ENCODE peak calls at places on chromosomes 1 and 21, in eight cellular contexts. C, H, Q, D, G, R, V and Y are unnamed samples.
A peak's percentile ranks its signal among the peaks of the same experiment; 100 is the strongest.

GRCh38 chr1:45407888-45408287 is 67.6 kb upstream of the MUTYH start:
- DNase-seq in H (no peak), V (no peak), C (no peak), G (no peak), Q (no peak), D (no peak), R (no peak), Y (no peak)

GRCh38 chr1:9112961-9113880 is 15.7 kb downstream of the GPR157 start:
- DNase-seq in G (no peak), H (no peak), C (no peak), R (no peak), Q (no peak), V (no peak), D (no peak), Y (no peak)

GRCh38 chr1:109350650-109351049 is 43.8 kb upstream of the MYBPHL start:
- DNase-seq in Q (no peak), V (peak; percentile 43), D (no peak), H (no peak), G (no peak), R (no peak), C (no peak), Y (no peak)

GRCh38 chr1:223212441-223212840 is 69.4 kb upstream of the TLR5 start:
- DNase-seq in V (no peak), C (no peak), H (no peak), G (no peak), R (no peak), Q (no peak), D (no peak), Y (no peak)

GRCh38 chr1:34869754-34870153 is 10.2 kb upstream of the SMIM12 start:
- DNase-seq in H (no peak), Q (no peak), R (no peak), C (no peak), V (no peak), D (peak; percentile 20), G (no peak), Y (no peak)

GRCh38 chr1:39779137-39779536 is 8.0 kb upstream of the OXCT2 start:
- DNase-seq in D (no peak), G (peak; percentile 54), V (no peak), R (no peak), C (no peak), Q (no peak), H (no peak), Y (no peak)

GRCh38 chr1:245131026-245131393 is 23.8 kb upstream of the KIF26B start:
- DNase-seq in R (no peak), G (no peak), Q (no peak), V (no peak), D (no peak), C (no peak), H (no peak), Y (no peak)

GRCh38 chr21:25881524-25882376 is 147.0 kb downstream of the GABPA start:
- DNase-seq in G (peak; percentile 57), H (peak; percentile 55), V (peak; percentile 64), Q (peak; percentile 35), C (peak; percentile 22), D (peak; percentile 92), R (peak; percentile 67), Y (peak; percentile 60)

GRCh38 chr1:6389971-6390370 is 3.6 kb downstream of the ACOT7 start:
- DNase-seq in D (no peak), Q (no peak), R (no peak), G (no peak), H (no peak), V (no peak), C (no peak), Y (no peak)

GRCh38 chr1:220797553-220797952 is 10.8 kb downstream of the MTARC1 start:
- DNase-seq in D (no peak), G (no peak), Q (no peak), C (no peak), H (no peak), R (no peak), V (no peak), Y (no peak)

GRCh38 chr21:34670220-34670961 is 1.6 kb downstream of the CLIC6 start:
- DNase-seq in R (no peak), H (no peak), G (no peak), V (no peak), D (no peak), Q (no peak), C (peak; percentile 42), Y (peak; percentile 47)

GRCh38 chr1:156656779-156657160 is 14.9 kb downstream of the BCAN start:
- DNase-seq in D (no peak), Q (no peak), G (no peak), H (no peak), C (no peak), V (no peak), R (no peak), Y (no peak)

GRCh38 chr1:40806724-40807675 is 23.4 kb downstream of the KCNQ4 start:
- DNase-seq in Q (no peak), C (no peak), D (no peak), V (no peak), R (no peak), G (no peak), H (no peak), Y (no peak)

GRCh38 chr1:8816306-8816705 is 1.1 kb downstream of the RERE start:
- DNase-seq in D (no peak), H (no peak), Q (no peak), V (no peak), R (no peak), G (no peak), C (no peak), Y (no peak)

GRCh38 chr1:93604411-93604810 is 77.2 kb downstream of the BCAR3 start:
- DNase-seq in C (no peak), D (no peak), R (no peak), G (no peak), H (no peak), V (no peak), Q (no peak), Y (no peak)

GRCh38 chr1:9595156-9595967 is 6.7 kb downstream of the TMEM201 start:
- DNase-seq in H (no peak), C (no peak), Q (no peak), V (no peak), R (no peak), D (no peak), G (no peak), Y (no peak)

GRCh38 chr1:223074427-223074826 is 68.6 kb downstream of the TLR5 start:
- DNase-seq in D (no peak), H (no peak), R (no peak), Q (no peak), C (no peak), G (no peak), V (no peak), Y (no peak)

DNA sequence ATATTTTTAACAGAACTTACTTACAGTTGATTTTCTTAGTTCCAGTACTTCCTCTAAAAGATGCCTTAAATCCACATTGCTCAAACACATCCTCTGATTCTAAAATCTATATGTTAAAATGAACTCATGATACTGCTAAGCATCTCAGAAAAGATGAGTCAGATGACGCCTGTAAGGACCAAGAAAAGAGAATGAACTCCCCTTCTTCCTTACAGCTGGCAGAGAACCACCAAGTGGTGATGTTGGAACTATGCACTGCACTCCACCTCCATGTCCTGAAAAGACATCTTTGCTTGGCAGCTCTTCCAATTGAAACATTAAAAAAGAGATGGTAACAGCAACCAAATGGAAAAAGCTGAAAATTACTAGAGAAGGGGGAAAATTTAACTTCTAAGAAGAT is 648.8 kb downstream of the PTPRC start:
- DNase-seq in R (no peak), V (no peak), C (no peak), G (peak; percentile 18), H (no peak), D (no peak), Q (no peak), Y (no peak)
- TF ChIP-seq CTCF in R (no peak), V (no peak), C (no peak), G (no peak), H (no peak), D (no peak), Q (no peak), Y (no peak)

DNA sequence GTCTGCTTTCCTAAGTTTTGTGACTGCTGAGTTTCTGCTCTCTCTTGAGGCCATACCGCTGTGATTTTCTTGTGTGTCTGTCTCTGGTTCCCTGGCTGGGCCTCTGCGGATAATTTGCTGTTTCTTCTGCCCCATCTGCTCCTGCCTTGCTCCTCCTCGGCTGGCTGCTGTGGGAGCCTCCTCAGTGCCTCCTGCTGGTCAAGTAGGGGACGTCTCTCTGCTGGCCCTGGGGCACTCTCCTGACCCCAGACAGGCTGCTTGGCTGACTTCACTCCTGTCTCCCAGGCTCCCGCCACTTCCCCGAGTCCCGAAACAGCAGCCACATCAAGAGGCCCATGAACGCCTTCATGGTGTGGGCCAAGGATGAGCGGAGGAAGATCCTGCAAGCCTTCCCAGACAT is 28.5 kb downstream of the ETNK2 start:
- DNase-seq in C (no peak), D (no peak), R (no peak), V (no peak), H (no peak), G (peak; percentile 29), Q (no peak), Y (no peak)
- TF ChIP-seq CTCF in C (peak; percentile 52), D (no peak), R (no peak), V (no peak), H (no peak), G (peak; percentile 35), Q (no peak), Y (no peak)

DNA sequence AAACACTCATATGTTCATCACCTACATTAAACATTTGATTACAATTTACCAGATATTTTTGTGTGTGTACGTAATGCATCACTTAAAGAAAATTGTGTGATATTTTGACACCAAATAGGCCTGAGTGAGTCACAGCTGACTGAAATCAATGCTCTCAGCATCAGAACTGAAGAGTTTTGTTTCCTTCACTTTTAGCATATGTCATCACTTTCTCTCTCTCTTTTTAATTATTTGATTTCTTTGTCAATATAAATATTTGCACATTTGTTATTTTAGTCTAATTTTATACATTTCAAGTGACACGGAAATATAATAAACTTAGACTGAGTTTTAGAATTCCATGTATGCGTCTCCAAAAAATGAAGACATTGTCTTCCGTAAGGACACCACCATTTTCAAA is 545.3 kb downstream of the PTPRC start:
- DNase-seq in R (no peak), V (no peak), C (no peak), G (peak; percentile 9), H (no peak), Q (no peak), D (no peak), Y (no peak)
- TF ChIP-seq CTCF in R (no peak), V (no peak), C (no peak), G (no peak), H (no peak), Q (no peak), D (no peak), Y (no peak)

DNA sequence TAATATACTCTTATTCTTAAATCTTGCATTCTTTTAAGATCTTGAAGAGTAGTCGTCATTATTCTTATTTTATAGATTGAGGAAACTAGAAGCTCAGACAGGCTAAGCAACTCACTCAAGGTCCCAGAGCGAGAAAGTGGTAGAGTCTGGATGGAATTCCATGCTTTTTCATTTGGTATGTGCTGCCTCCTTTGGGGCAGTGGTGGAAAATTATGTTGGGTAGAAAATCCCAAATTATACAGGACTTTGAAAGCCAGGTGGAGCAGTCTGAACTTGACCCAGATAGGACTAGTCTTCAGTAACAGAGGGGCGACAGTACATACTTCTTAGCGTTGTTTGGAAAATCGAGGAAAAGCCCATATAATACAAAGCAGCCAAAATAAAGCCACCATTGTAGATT is 205.6 kb downstream of the ATG4C start:
- DNase-seq in D (no peak), V (no peak), H (no peak), R (no peak), C (no peak), Q (no peak), G (no peak), Y (no peak)
- TF ChIP-seq CTCF in D (no peak), V (no peak), H (no peak), R (no peak), C (no peak), Q (peak; percentile 35), G (no peak), Y (no peak)

GRCh38 chr1:204130989-204131892 is 20.6 kb downstream of the ETNK2 start:
- DNase-seq in G (no peak), V (no peak), D (no peak), R (no peak), Q (no peak), H (no peak), C (no peak), Y (no peak)
- TF ChIP-seq CTCF in G (no peak), V (no peak), D (no peak), R (no peak), Q (no peak), H (no peak), C (peak; percentile 13), Y (no peak)